ENCODE peak calls at places on chromosomes 13 and 19, in eight cellular contexts. One of them, this sample, is unnamed.

GRCh38 chr13:98909016-98909415 is 68.8 kb downstream of the DOCK9 start:
- DNase-seq in adrenal gland: no peak
- DNase-seq in cardiac fibroblast: peak; percentile 75
- DNase-seq in neural progenitor cell: no peak
- DNase-seq in Peyer's patch: no peak
- DNase-seq in brain microvascular endothelial cell: peak; percentile 24
- DNase-seq in kidney: no peak
- DNase-seq in tibial artery: no peak
- DNase-seq in this sample: no peak

GRCh38 chr13:25371608-25372274 is at the start of gene ATP8A2:
- DNase-seq in adrenal gland: peak; percentile 42
- DNase-seq in cardiac fibroblast: no peak
- DNase-seq in neural progenitor cell: peak; percentile 78
- DNase-seq in Peyer's patch: no peak
- DNase-seq in brain microvascular endothelial cell: no peak
- DNase-seq in kidney: no peak
- DNase-seq in tibial artery: no peak
- DNase-seq in this sample: no peak

GRCh38 chr19:1163934-1164683 is 10.0 kb downstream of the SBNO2 start:
- DNase-seq in adrenal gland: no peak
- DNase-seq in cardiac fibroblast: no peak
- DNase-seq in neural progenitor cell: no peak
- DNase-seq in Peyer's patch: peak; percentile 49
- DNase-seq in brain microvascular endothelial cell: no peak
- DNase-seq in kidney: peak; percentile 78
- DNase-seq in tibial artery: no peak
- DNase-seq in this sample: no peak

GRCh38 chr13:97395437-97396136 is 38.4 kb upstream of the RAP2A start:
- DNase-seq in adrenal gland: no peak
- DNase-seq in cardiac fibroblast: peak; percentile 67
- DNase-seq in neural progenitor cell: no peak
- DNase-seq in Peyer's patch: no peak
- DNase-seq in brain microvascular endothelial cell: peak; percentile 5
- DNase-seq in kidney: no peak
- DNase-seq in tibial artery: no peak
- DNase-seq in this sample: no peak

GRCh38 chr19:21851596-21852345 is 15.8 kb upstream of the ZNF43 start:
- DNase-seq in adrenal gland: peak; percentile 97
- DNase-seq in cardiac fibroblast: peak; percentile 96
- DNase-seq in neural progenitor cell: peak; percentile 98
- DNase-seq in Peyer's patch: peak; percentile 88
- DNase-seq in brain microvascular endothelial cell: peak; percentile 96
- DNase-seq in kidney: peak; percentile 98
- DNase-seq in tibial artery: peak; percentile 97
- DNase-seq in this sample: peak; percentile 87

GRCh38 chr13:59269476-59269875 is 894.3 kb downstream of the DIAPH3 start:
- DNase-seq in adrenal gland: no peak
- DNase-seq in cardiac fibroblast: peak; percentile 87
- DNase-seq in neural progenitor cell: no peak
- DNase-seq in Peyer's patch: no peak
- DNase-seq in brain microvascular endothelial cell: peak; percentile 83
- DNase-seq in kidney: no peak
- DNase-seq in tibial artery: no peak
- DNase-seq in this sample: no peak

GRCh38 chr13:49086711-49087110 is 111.0 kb downstream of the FNDC3A start:
- DNase-seq in adrenal gland: no peak
- DNase-seq in cardiac fibroblast: peak; percentile 86
- DNase-seq in neural progenitor cell: no peak
- DNase-seq in Peyer's patch: no peak
- DNase-seq in brain microvascular endothelial cell: no peak
- DNase-seq in kidney: no peak
- DNase-seq in tibial artery: no peak
- DNase-seq in this sample: no peak

GRCh38 chr19:1690570-1691307 is 38.3 kb upstream of the TCF3 start:
- DNase-seq in adrenal gland: peak; percentile 52
- DNase-seq in cardiac fibroblast: no peak
- DNase-seq in neural progenitor cell: peak; percentile 83
- DNase-seq in Peyer's patch: peak; percentile 67
- DNase-seq in brain microvascular endothelial cell: no peak
- DNase-seq in kidney: no peak
- DNase-seq in tibial artery: no peak
- DNase-seq in this sample: no peak

GRCh38 chr19:11378319-11379189 is 4.1 kb downstream of the SWSAP1 start:
- DNase-seq in adrenal gland: peak; percentile 65
- DNase-seq in cardiac fibroblast: peak; percentile 88
- DNase-seq in neural progenitor cell: peak; percentile 88
- DNase-seq in Peyer's patch: no peak
- DNase-seq in brain microvascular endothelial cell: peak; percentile 73
- DNase-seq in kidney: peak; percentile 84
- DNase-seq in tibial artery: no peak
- DNase-seq in this sample: no peak

GRCh38 chr13:31367410-31367809 is 167.6 kb downstream of the B3GLCT start:
- DNase-seq in adrenal gland: no peak
- DNase-seq in cardiac fibroblast: no peak
- DNase-seq in neural progenitor cell: no peak
- DNase-seq in Peyer's patch: no peak
- DNase-seq in brain microvascular endothelial cell: no peak
- DNase-seq in kidney: no peak
- DNase-seq in tibial artery: no peak
- DNase-seq in this sample: no peak

GRCh38 chr13:74683411-74683810 is 549.2 kb upstream of the KLF12 start:
- DNase-seq in adrenal gland: no peak
- DNase-seq in cardiac fibroblast: peak; percentile 20
- DNase-seq in neural progenitor cell: no peak
- DNase-seq in Peyer's patch: no peak
- DNase-seq in brain microvascular endothelial cell: no peak
- DNase-seq in kidney: no peak
- DNase-seq in tibial artery: no peak
- DNase-seq in this sample: no peak

GRCh38 chr13:55572862-55573261 is 1567.9 kb upstream of the PRR20A start:
- DNase-seq in adrenal gland: no peak
- DNase-seq in cardiac fibroblast: no peak
- DNase-seq in neural progenitor cell: no peak
- DNase-seq in Peyer's patch: no peak
- DNase-seq in brain microvascular endothelial cell: no peak
- DNase-seq in kidney: no peak
- DNase-seq in tibial artery: no peak
- DNase-seq in this sample: no peak

GRCh38 chr13:55573565-55573964 is 1567.2 kb upstream of the PRR20A start:
- DNase-seq in adrenal gland: no peak
- DNase-seq in cardiac fibroblast: no peak
- DNase-seq in neural progenitor cell: no peak
- DNase-seq in Peyer's patch: no peak
- DNase-seq in brain microvascular endothelial cell: no peak
- DNase-seq in kidney: no peak
- DNase-seq in tibial artery: no peak
- DNase-seq in this sample: no peak

GRCh38 chr13:55577082-55577846 is 1563.5 kb upstream of the PRR20A start:
- DNase-seq in adrenal gland: no peak
- DNase-seq in cardiac fibroblast: no peak
- DNase-seq in neural progenitor cell: peak; percentile 3
- DNase-seq in Peyer's patch: no peak
- DNase-seq in brain microvascular endothelial cell: no peak
- DNase-seq in kidney: no peak
- DNase-seq in tibial artery: no peak
- DNase-seq in this sample: no peak

GRCh38 chr13:55576389-55576788 is 1564.3 kb upstream of the PRR20A start:
- DNase-seq in adrenal gland: no peak
- DNase-seq in cardiac fibroblast: no peak
- DNase-seq in neural progenitor cell: no peak
- DNase-seq in Peyer's patch: no peak
- DNase-seq in brain microvascular endothelial cell: no peak
- DNase-seq in kidney: no peak
- DNase-seq in tibial artery: no peak
- DNase-seq in this sample: no peak

DNA sequence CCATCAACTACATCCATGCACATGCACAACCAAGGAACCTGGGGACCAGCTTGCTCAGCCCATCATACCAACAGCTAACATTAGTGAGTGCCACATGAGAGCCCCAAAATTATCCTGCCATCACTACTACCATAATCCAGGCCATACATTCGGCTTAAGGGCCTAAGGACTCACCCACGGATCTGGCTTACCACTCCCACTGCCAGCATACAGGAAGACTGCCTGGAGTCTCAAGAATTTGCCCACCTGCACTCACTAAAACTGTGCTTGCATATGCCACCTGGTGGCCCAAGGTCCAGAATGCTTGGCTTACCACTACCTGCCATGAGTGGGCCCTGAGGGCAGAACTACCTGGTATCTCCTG is 1562.9 kb upstream of the PRR20A start:
- DNase-seq in adrenal gland: no peak
- DNase-seq in cardiac fibroblast: no peak
- DNase-seq in neural progenitor cell: no peak
- DNase-seq in Peyer's patch: no peak
- DNase-seq in brain microvascular endothelial cell: no peak
- DNase-seq in kidney: no peak
- DNase-seq in tibial artery: no peak
- DNase-seq in this sample: no peak
- TF ChIP-seq CTCF in adrenal gland: no peak
- TF ChIP-seq CTCF in cardiac fibroblast: no peak
- TF ChIP-seq CTCF in neural progenitor cell: peak; percentile 5
- TF ChIP-seq CTCF in Peyer's patch: no peak
- TF ChIP-seq CTCF in brain microvascular endothelial cell: no peak
- TF ChIP-seq CTCF in kidney: no peak
- TF ChIP-seq CTCF in tibial artery: no peak
- TF ChIP-seq CTCF in this sample: no peak

DNA sequence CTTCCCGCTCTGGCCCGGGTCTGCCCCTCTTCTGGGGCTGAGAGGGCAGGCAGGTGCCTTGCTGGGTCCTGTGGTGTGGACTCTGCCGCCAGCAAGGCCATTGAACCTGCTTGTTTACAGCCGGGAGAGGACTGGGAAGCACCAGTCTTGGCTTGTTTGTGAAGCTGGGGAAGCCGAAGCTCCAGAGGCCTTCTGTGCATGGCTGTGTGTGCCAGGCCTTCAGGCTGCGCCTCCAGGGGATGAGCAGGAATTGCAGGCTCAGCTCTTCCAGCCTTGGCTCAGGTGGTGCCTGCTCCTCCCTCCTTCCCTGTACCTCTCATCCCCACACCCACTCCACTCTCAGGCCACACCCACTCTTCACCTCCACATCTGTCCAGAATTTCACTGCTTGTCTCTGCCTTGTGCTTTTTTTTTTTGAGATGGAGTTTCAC is 17.5 kb downstream of the NDUFB7 start:
- DNase-seq in adrenal gland: peak; percentile 55
- DNase-seq in cardiac fibroblast: no peak
- DNase-seq in neural progenitor cell: no peak
- DNase-seq in Peyer's patch: peak; percentile 61
- DNase-seq in brain microvascular endothelial cell: no peak
- DNase-seq in kidney: no peak
- DNase-seq in tibial artery: no peak
- DNase-seq in this sample: no peak
- TF ChIP-seq CTCF in adrenal gland: peak; percentile 27
- TF ChIP-seq CTCF in cardiac fibroblast: no peak
- TF ChIP-seq CTCF in neural progenitor cell: no peak
- TF ChIP-seq CTCF in Peyer's patch: peak; percentile 23
- TF ChIP-seq CTCF in brain microvascular endothelial cell: no peak
- TF ChIP-seq CTCF in kidney: no peak
- TF ChIP-seq CTCF in tibial artery: no peak
- TF ChIP-seq CTCF in this sample: no peak

GRCh38 chr19:51904331-51905165 is at the start of gene ZNF649:
- DNase-seq in adrenal gland: peak; percentile 83
- DNase-seq in cardiac fibroblast: peak; percentile 88
- DNase-seq in neural progenitor cell: peak; percentile 95
- DNase-seq in Peyer's patch: peak; percentile 84
- DNase-seq in brain microvascular endothelial cell: peak; percentile 81
- DNase-seq in kidney: peak; percentile 92
- DNase-seq in tibial artery: peak; percentile 80
- DNase-seq in this sample: peak; percentile 76
- TF ChIP-seq CTCF in adrenal gland: no peak
- TF ChIP-seq CTCF in cardiac fibroblast: no peak
- TF ChIP-seq CTCF in neural progenitor cell: no peak
- TF ChIP-seq CTCF in Peyer's patch: no peak
- TF ChIP-seq CTCF in brain microvascular endothelial cell: peak; percentile 21
- TF ChIP-seq CTCF in kidney: no peak
- TF ChIP-seq CTCF in tibial artery: no peak
- TF ChIP-seq CTCF in this sample: no peak

GRCh38 chr13:93140912-93141311 is 85.7 kb upstream of the GPC6 start:
- DNase-seq in adrenal gland: no peak
- DNase-seq in cardiac fibroblast: no peak
- DNase-seq in neural progenitor cell: no peak
- DNase-seq in Peyer's patch: no peak
- DNase-seq in brain microvascular endothelial cell: no peak
- DNase-seq in kidney: no peak
- DNase-seq in tibial artery: no peak
- DNase-seq in this sample: no peak
- TF ChIP-seq CTCF in adrenal gland: no peak
- TF ChIP-seq CTCF in cardiac fibroblast: no peak
- TF ChIP-seq CTCF in neural progenitor cell: no peak
- TF ChIP-seq CTCF in Peyer's patch: no peak
- TF ChIP-seq CTCF in brain microvascular endothelial cell: no peak
- TF ChIP-seq CTCF in kidney: no peak
- TF ChIP-seq CTCF in tibial artery: no peak
- TF ChIP-seq CTCF in this sample: no peak

DNA sequence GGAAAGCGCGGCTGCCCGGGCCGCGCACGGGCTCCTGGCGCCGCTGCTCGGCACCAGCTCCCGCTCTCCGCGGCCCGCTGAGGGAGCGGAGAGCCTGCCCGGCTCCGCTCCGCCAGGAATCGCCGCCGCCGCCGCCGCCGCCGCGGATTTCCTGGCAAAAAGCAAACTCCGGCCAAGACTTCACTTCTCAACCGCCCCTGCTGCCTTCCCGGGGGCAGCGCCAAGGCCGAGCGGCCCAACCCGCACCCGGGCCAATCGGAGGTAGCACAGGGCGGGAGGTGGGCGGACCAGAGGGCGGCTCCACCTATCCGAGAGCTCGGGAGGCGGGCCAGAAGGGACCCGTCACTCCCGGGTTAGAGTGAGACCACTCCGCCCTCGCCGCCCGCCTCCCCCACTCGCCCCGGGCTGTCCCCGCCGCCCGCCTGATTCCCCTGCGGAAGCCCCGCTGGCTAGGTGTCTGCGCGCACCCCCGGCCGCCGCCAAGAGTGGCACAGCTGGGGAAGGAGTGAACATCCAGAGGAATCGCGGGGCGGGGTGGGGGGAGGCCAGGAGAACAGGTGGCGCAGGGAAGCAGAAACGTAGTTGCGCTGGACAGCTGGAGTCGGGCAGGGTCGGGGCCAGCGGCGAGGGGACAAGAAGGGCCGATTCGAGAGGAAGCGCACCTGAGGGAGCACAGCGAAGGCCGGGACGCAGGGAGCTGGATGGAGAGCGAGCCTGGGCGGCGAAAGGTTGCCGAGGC is at the start of gene LNX2:
- DNase-seq in adrenal gland: peak; percentile 98
- DNase-seq in cardiac fibroblast: peak; percentile 96
- DNase-seq in neural progenitor cell: peak; percentile 99
- DNase-seq in Peyer's patch: peak; percentile 99
- DNase-seq in brain microvascular endothelial cell: peak; percentile 95
- DNase-seq in kidney: peak; percentile 99
- DNase-seq in tibial artery: peak; percentile 98
- DNase-seq in this sample: peak; percentile 93
- TF ChIP-seq CTCF in adrenal gland: no peak
- TF ChIP-seq CTCF in cardiac fibroblast: no peak
- TF ChIP-seq CTCF in neural progenitor cell: no peak
- TF ChIP-seq CTCF in Peyer's patch: no peak
- TF ChIP-seq CTCF in brain microvascular endothelial cell: no peak
- TF ChIP-seq CTCF in kidney: no peak
- TF ChIP-seq CTCF in tibial artery: no peak
- TF ChIP-seq CTCF in this sample: no peak